ENCODE peak calls at places on chromosomes 6 and 20, in eight cellular contexts. J is CD4-positive, alpha-beta T cell; G is amygdala; H is NCI-H510A; W is NCI-H524 treated with DMSO at 0.1 percent for 48 hours; F is activated CD8-positive, alpha-beta memory T cell treated with anti-CD3 and anti-CD28 coated beads for 48 hours; E is activated T-helper 2 cell treated with anti-CD3 and anti-CD28 coated beads, Interferon-gamma antibody, Interleukin-2, Interleukin-4, amounts not matched to agents 10 μg/mL and 5 μg/mL and 100 μg/mL, durations not matched to agents 14 hours and 24 hours and 36 hours; Q is cerebellar cortex. U is an unnamed sample.

GRCh38 chr6:11766589-11767450 is 11.8 kb downstream of the ADTRP start:
- DNase-seq in E (no peak), J (no peak), W (no peak), Q (no peak), H (no peak), G (no peak), F (no peak), U (no peak)

GRCh38 chr20:61260905-61261304 is 8.8 kb downstream of the CDH4 start:
- DNase-seq in E (no peak), G (no peak), W (no peak), J (no peak), F (no peak), H (no peak), Q (no peak), U (no peak)

GRCh38 chr6:145688493-145688905 is 46.8 kb downstream of the EPM2A start:
- DNase-seq in H (no peak), J (no peak), W (no peak), F (no peak), Q (no peak), G (no peak), E (no peak), U (no peak)

GRCh38 chr20:62516345-62516744 is 40.5 kb upstream of the GATA5 start:
- DNase-seq in E (no peak), G (no peak), Q (no peak), F (no peak), H (no peak), J (no peak), W (no peak), U (no peak)

GRCh38 chr6:43490523-43490939 is 13.2 kb downstream of the TJAP1 start:
- DNase-seq in G (peak), Q (no peak), W (no peak), J (no peak), H (no peak), E (no peak), F (no peak), U (no peak)

GRCh38 chr6:708237-708598 is 15.3 kb upstream of the EXOC2 start:
- DNase-seq in W (no peak), G (no peak), Q (no peak), E (no peak), F (no peak), J (no peak), H (no peak), U (no peak)

GRCh38 chr6:14975124-14975815 is 270.6 kb upstream of the JARID2 start:
- DNase-seq in H (no peak), E (no peak), Q (no peak), F (no peak), G (no peak), W (no peak), J (no peak), U (no peak)

GRCh38 chr6:70524721-70525286 is 41.9 kb upstream of the SDHAF4 start:
- DNase-seq in W (no peak), J (no peak), G (no peak), E (no peak), F (no peak), H (no peak), Q (no peak), U (no peak)

GRCh38 chr6:144879436-144879835 is 594.3 kb downstream of the UTRN start:
- DNase-seq in Q (no peak), E (no peak), F (no peak), W (no peak), G (no peak), H (no peak), J (no peak), U (no peak)

GRCh38 chr20:62980380-62980960 is 26.3 kb downstream of the BHLHE23 start:
- DNase-seq in G (no peak), J (no peak), H (no peak), Q (no peak), E (no peak), F (no peak), W (peak), U (no peak)

GRCh38 chr6:110345025-110345424 is 13.1 kb downstream of the METTL24 start:
- DNase-seq in E (no peak), Q (no peak), H (no peak), F (no peak), W (no peak), J (no peak), G (no peak), U (no peak)

GRCh38 chr20:47515843-47516242 is 14.2 kb downstream of the NCOA3 start:
- DNase-seq in J (no peak), Q (no peak), E (no peak), G (no peak), H (no peak), F (no peak), W (no peak), U (no peak)

GRCh38 chr20:1946762-1947534 is 46.9 kb downstream of the PDYN start:
- DNase-seq in H (no peak), W (no peak), J (no peak), E (no peak), G (no peak), F (no peak), Q (peak), U (no peak)

GRCh38 chr6:6646859-6647258 is 58.3 kb downstream of the LY86 start:
- DNase-seq in J (no peak), G (no peak), W (no peak), H (no peak), Q (no peak), E (no peak), F (no peak), U (no peak)

GRCh38 chr20:31966991-31967655 is 828 bp upstream of the XKR7 start:
- DNase-seq in H (no peak), F (no peak), J (no peak), G (no peak), W (peak), Q (peak), E (no peak), U (no peak)

GRCh38 chr20:37384683-37385174 is 38.8 kb downstream of the SRC start:
- DNase-seq in J (peak), E (peak), W (no peak), G (no peak), F (peak), H (no peak), Q (peak), U (peak)